ENCODE peak calls at places on chromosomes 1 and 21, in ten cellular contexts. N is heart left ventricle, O is progenitor cell of endocrine pancreas, E is WERI-Rb-1, C is lung, Z is transverse colon, S is HL-60, Q is IMR-90, F is hepatocyte, A is uterus. T is an unnamed sample.

GRCh38 chr1:212203611-212204010 is 81.6 kb upstream of the PPP2R5A start:
- DNase-seq in N (no peak), O (no peak), E (no peak), C (no peak), Z (no peak), S (no peak), Q (no peak), F (no peak), A (no peak), T (no peak)

GRCh38 chr1:9075023-9075422 is 5.6 kb upstream of the SLC2A5 start:
- DNase-seq in N (no peak), O (no peak), E (no peak), C (no peak), Z (no peak), S (no peak), Q (no peak), F (no peak), A (no peak), T (no peak)

GRCh38 chr1:6953216-6953615 is 168.0 kb downstream of the CAMTA1 start:
- DNase-seq in N (no peak), O (no peak), E (no peak), C (no peak), Z (no peak), S (no peak), Q (no peak), F (no peak), A (no peak), T (no peak)

GRCh38 chr21:17901458-17902092 is 82.4 kb upstream of the C21orf91 start:
- DNase-seq in N (no peak), O (no peak), E (no peak), C (no peak), Z (no peak), S (no peak), Q (peak; percentile 10), F (no peak), A (no peak), T (no peak)

GRCh38 chr1:203985044-203985443 is 87.9 kb upstream of the SOX13 start:
- DNase-seq in N (no peak), O (no peak), E (no peak), C (no peak), Z (no peak), S (no peak), Q (no peak), F (no peak), A (no peak), T (no peak)

GRCh38 chr1:201500670-201501120 is 6.2 kb downstream of the CSRP1 start:
- DNase-seq in N (no peak), O (no peak), E (no peak), C (peak; percentile 50), Z (no peak), S (no peak), Q (no peak), F (no peak), A (peak; percentile 62), T (no peak)

GRCh38 chr1:54696262-54696661 is 19.4 kb upstream of the TTC4 start:
- DNase-seq in N (no peak), O (no peak), E (no peak), C (no peak), Z (no peak), S (no peak), Q (no peak), F (no peak), A (no peak), T (no peak)

GRCh38 chr1:27601771-27602509 is 2.0 kb downstream of the AHDC1 start:
- DNase-seq in N (peak; percentile 73), O (no peak), E (no peak), C (no peak), Z (peak; percentile 53), S (no peak), Q (no peak), F (peak; percentile 60), A (peak; percentile 58), T (no peak)

GRCh38 chr1:63557365-63557987 is 34.2 kb downstream of the EFCAB7 start:
- DNase-seq in N (no peak), O (no peak), E (peak; percentile 23), C (no peak), Z (peak; percentile 31), S (peak; percentile 29), Q (peak; percentile 67), F (peak; percentile 55), A (no peak), T (peak; percentile 15)

GRCh38 chr1:162734047-162734446 is 56.5 kb upstream of the HSD17B7 start:
- DNase-seq in N (no peak), O (no peak), E (no peak), C (no peak), Z (no peak), S (no peak), Q (no peak), F (no peak), A (no peak), T (no peak)

GRCh38 chr1:214584805-214585766 is 17.9 kb upstream of the CENPF start:
- DNase-seq in N (no peak), O (no peak), E (no peak), C (no peak), Z (no peak), S (no peak), Q (peak; percentile 73), F (peak; percentile 49), A (no peak), T (no peak)

GRCh38 chr1:161031874-161032273 is 6.9 kb downstream of the TSTD1 start:
- DNase-seq in N (no peak), O (no peak), E (no peak), C (no peak), Z (no peak), S (no peak), Q (no peak), F (no peak), A (no peak), T (no peak)

GRCh38 chr21:28704746-28705145 is 287.9 kb downstream of the LTN1 start:
- DNase-seq in N (peak; percentile 74), O (no peak), E (no peak), C (no peak), Z (no peak), S (no peak), Q (peak; percentile 12), F (peak; percentile 8), A (peak; percentile 23), T (no peak)

DNA sequence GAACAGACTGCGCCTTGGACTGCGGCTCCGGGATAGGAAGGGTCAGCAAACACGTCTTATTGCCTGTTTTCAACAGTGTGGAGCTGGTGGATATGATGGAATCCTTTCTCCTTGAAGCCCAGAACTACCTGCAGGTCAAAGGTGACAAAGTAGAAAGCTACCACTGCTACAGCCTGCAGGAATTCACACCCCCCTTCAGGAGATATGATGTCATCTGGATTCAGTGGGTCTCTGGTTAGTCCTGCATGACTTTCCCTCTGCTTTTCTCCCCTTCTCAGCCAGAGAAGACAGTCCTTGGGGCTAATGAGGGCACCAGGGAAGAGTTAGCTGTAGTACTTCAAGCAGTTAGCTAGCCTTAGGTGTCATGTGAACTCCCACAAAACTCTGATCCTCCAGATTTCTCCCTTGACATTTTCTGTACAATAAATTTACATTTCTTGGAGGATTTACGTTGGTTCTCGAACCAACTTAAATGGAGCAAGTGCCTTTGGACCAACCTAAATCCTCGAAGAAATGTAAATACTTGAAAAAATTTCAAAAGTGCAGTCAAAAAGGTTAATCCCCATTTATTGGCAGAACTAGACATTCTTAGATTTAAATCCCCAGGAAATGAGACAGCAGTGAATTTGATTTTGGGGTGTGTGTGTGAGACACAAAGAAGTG is 20.9 kb downstream of the NTMT2 start:
- DNase-seq in N (no peak), O (no peak), E (no peak), C (no peak), Z (no peak), S (no peak), Q (no peak), F (no peak), A (no peak), T (no peak)
- TF ChIP-seq CTCF in N (no peak), O (no peak), E (no peak), C (no peak), Z (no peak), S (no peak), Q (no peak), F (no peak), A (no peak), T (no peak)

GRCh38 chr1:109649380-109649987 is 6.4 kb upstream of the GSTM4 start:
- DNase-seq in N (no peak), O (no peak), E (no peak), C (peak; percentile 4), Z (no peak), S (no peak), Q (peak; percentile 43), F (no peak), A (no peak), T (no peak)
- TF ChIP-seq CTCF in N (peak; percentile 25), O (no peak), E (peak; percentile 12), C (no peak), Z (peak; percentile 6), S (no peak), Q (peak; percentile 33), F (peak; percentile 52), A (peak; percentile 69), T (peak; percentile 12)

DNA sequence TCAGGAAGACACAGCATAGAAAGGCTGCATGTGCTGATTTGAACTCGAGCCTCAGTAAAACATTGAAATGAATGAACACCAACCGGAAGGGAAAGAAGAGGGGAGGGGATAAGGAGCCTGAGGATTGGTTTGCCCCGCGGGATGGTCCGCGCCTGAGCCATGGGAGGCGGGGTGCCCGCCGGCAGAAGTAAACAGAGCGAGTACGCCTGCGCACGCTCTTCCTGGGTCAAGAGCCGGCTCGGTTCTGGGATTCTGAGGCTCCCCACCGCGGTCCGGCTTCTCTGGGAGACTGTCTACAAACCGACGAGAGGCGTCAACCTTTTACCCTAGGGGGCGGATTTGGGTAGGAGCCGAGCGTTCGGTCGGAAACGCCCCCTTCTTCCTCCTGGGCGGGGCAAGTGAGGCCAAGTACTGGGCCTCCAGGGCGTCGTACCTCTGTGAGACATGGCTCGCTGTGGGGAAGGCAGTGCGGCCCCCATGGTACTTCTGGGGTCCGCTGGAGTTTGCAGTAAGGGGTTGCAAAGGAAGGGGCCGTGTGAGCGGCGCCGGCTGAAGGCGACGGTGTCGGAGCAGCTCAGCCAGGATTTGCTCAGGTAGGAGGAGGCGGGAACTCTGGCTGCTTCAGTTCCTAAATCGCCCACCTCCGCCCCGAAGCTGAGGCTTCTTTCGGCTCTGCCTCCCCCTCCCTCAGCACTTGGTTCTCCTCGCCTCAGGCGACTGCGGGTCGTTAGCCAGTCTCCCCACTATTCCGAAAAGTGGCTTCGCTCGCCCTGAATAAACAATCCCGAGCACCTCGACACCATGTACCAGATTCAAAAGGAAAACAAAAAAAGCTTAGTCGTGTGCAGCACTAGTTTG is at the start of gene BTBD8:
- DNase-seq in N (peak; percentile 90), O (peak; percentile 66), E (peak; percentile 78), C (peak; percentile 83), Z (peak; percentile 87), S (peak; percentile 41), Q (peak; percentile 71), F (peak; percentile 88), A (peak; percentile 87), T (peak; percentile 51)
- TF ChIP-seq CTCF in N (no peak), O (no peak), E (no peak), C (no peak), Z (no peak), S (no peak), Q (no peak), F (no peak), A (peak; percentile 13), T (no peak)

DNA sequence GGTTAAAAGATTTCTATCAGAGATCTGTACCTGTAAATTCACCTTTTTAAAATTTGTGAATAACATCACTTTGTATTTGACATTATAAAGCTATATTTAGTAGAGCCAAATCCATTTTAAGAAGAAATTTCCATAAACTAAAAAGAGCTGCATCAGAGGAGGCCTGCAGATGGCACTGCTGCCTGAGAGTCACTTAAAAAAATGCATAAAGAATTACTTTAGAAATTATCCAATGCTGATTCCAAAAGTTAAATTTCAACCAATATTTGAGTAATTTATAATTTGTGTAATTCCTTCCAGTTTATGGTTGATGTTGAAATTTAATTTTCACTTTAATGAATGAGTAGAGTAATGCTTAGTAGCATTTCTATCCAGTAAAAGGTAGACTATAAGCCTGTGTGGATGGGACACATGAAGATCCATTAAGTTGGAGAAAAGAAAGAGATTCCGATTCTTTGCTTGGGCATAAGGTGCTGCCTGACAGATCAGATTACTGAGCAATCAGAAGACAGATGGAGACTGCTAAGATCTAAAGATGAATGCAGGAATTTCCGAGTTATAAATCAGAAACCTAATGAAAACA is 20.7 kb upstream of the RPE65 start:
- DNase-seq in N (no peak), O (no peak), E (no peak), C (no peak), Z (no peak), S (no peak), Q (peak; percentile 41), F (peak; percentile 36), A (no peak), T (no peak)
- TF ChIP-seq CTCF in N (peak; percentile 38), O (peak; percentile 72), E (peak; percentile 19), C (no peak), Z (peak; percentile 58), S (peak; percentile 4), Q (peak; percentile 73), F (peak; percentile 89), A (peak; percentile 5), T (peak; percentile 11)